ENCODE peak calls at places on chromosomes 16 and 17, in six cellular contexts. One of them, this sample, is unnamed.

GRCh38 chr16:66081967-66082366 is 284.5 kb upstream of the CDH5 start:
- DNase-seq in H1: no peak
- DNase-seq in HCT116: peak; percentile 61
- DNase-seq in GM12878: no peak
- DNase-seq in HepG2: peak; percentile 18
- DNase-seq in K562: no peak
- DNase-seq in this sample: no peak

GRCh38 chr17:8673621-8674020 is 43.1 kb upstream of the MYH10 start:
- DNase-seq in H1: no peak
- DNase-seq in HCT116: no peak
- DNase-seq in GM12878: no peak
- DNase-seq in HepG2: no peak
- DNase-seq in K562: no peak
- DNase-seq in this sample: no peak

GRCh38 chr17:19022128-19022527 is 17.6 kb upstream of the FAM83G start:
- DNase-seq in H1: no peak
- DNase-seq in HCT116: no peak
- DNase-seq in GM12878: no peak
- DNase-seq in HepG2: no peak
- DNase-seq in K562: no peak
- DNase-seq in this sample: no peak

GRCh38 chr17:64507418-64507766 is 615 bp downstream of the CEP95 start:
- DNase-seq in H1: no peak
- DNase-seq in HCT116: no peak
- DNase-seq in GM12878: no peak
- DNase-seq in HepG2: peak; percentile 76
- DNase-seq in K562: peak; percentile 27
- DNase-seq in this sample: no peak

GRCh38 chr17:80047176-80047575 is 10.7 kb downstream of the CCDC40 start:
- DNase-seq in H1: no peak
- DNase-seq in HCT116: no peak
- DNase-seq in GM12878: no peak
- DNase-seq in HepG2: no peak
- DNase-seq in K562: no peak
- DNase-seq in this sample: no peak

GRCh38 chr17:32264140-32264799 is 1.4 kb upstream of the RHBDL3 start:
- DNase-seq in H1: no peak
- DNase-seq in HCT116: no peak
- DNase-seq in GM12878: no peak
- DNase-seq in HepG2: no peak
- DNase-seq in K562: no peak
- DNase-seq in this sample: no peak

GRCh38 chr17:27489045-27489715 is 32.9 kb downstream of the KSR1 start:
- DNase-seq in H1: no peak
- DNase-seq in HCT116: no peak
- DNase-seq in GM12878: no peak
- DNase-seq in HepG2: no peak
- DNase-seq in K562: no peak
- DNase-seq in this sample: no peak

GRCh38 chr17:5282639-5283217 is 644 bp downstream of the RABEP1 start:
- DNase-seq in H1: no peak
- DNase-seq in HCT116: no peak
- DNase-seq in GM12878: no peak
- DNase-seq in HepG2: no peak
- DNase-seq in K562: peak; percentile 69
- DNase-seq in this sample: peak; percentile 16

GRCh38 chr16:86942469-86943175 is 364.3 kb downstream of the FOXL1 start:
- DNase-seq in H1: no peak
- DNase-seq in HCT116: no peak
- DNase-seq in GM12878: no peak
- DNase-seq in HepG2: no peak
- DNase-seq in K562: no peak
- DNase-seq in this sample: no peak

GRCh38 chr16:59212492-59213024 is 478.4 kb upstream of the GOT2 start:
- DNase-seq in H1: no peak
- DNase-seq in HCT116: no peak
- DNase-seq in GM12878: no peak
- DNase-seq in HepG2: no peak
- DNase-seq in K562: no peak
- DNase-seq in this sample: no peak
- TF ChIP-seq ATF3 in H1: no peak
- TF ChIP-seq ATF3 in HCT116: no peak
- TF ChIP-seq ATF3 in GM12878: no peak
- TF ChIP-seq ATF3 in HepG2: no peak
- TF ChIP-seq ATF3 in K562: no peak
- TF ChIP-seq ATF3 in this sample: no peak

GRCh38 chr17:40307691-40308289 is 1.2 kb upstream of the RARA start:
- DNase-seq in H1: no peak
- DNase-seq in HCT116: no peak
- DNase-seq in GM12878: no peak
- DNase-seq in HepG2: no peak
- DNase-seq in K562: no peak
- DNase-seq in this sample: no peak

GRCh38 chr17:40309031-40309937 is at the start of gene RARA:
- DNase-seq in H1: peak; percentile 86
- DNase-seq in HCT116: no peak
- DNase-seq in GM12878: no peak
- DNase-seq in HepG2: peak; percentile 51
- DNase-seq in K562: peak; percentile 54
- DNase-seq in this sample: peak; percentile 83

GRCh38 chr17:40304464-40304863 is 4.5 kb upstream of the RARA start:
- DNase-seq in H1: no peak
- DNase-seq in HCT116: no peak
- DNase-seq in GM12878: no peak
- DNase-seq in HepG2: no peak
- DNase-seq in K562: no peak
- DNase-seq in this sample: no peak

GRCh38 chr17:40306395-40306794 is 2.6 kb upstream of the RARA start:
- DNase-seq in H1: no peak
- DNase-seq in HCT116: no peak
- DNase-seq in GM12878: no peak
- DNase-seq in HepG2: no peak
- DNase-seq in K562: no peak
- DNase-seq in this sample: no peak

DNA sequence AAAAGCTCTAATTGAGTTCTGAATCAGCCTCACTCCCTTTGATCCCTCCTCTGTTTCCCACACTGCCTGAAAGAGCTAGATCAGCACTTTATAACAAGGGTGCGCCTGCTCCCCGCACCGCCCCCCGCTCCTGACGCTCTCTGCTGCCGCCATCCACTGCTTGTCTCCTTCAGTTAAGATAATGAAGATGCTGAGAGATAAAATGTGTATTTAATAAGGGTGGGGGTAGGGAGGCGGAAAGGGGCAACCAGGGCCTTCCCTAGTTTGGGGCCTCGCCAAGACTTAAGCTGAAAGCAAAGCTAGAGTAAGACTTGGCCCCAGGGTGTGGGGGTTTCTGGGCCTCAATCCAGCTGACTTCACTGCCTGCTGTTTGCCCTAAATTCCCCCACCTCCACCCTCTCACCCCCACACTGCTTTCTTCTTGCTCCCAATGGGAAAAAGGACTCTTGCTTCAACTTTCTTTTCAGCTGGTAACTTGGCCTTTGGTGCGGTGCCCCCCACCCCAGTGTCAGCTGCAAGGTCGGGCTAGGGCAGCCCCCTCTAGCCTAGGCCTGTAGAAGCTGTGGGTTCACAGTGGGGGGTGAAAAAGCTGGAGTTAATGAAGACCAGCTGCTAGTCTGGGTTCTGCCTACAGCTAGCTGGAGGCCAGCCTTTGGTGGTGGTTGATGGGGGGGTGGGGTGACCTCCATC is 1.8 kb upstream of the RARA start:
- DNase-seq in H1: no peak
- DNase-seq in HCT116: no peak
- DNase-seq in GM12878: no peak
- DNase-seq in HepG2: no peak
- DNase-seq in K562: peak; percentile 45
- DNase-seq in this sample: no peak
- TF ChIP-seq ATF3 in H1: no peak
- TF ChIP-seq ATF3 in HCT116: no peak
- TF ChIP-seq ATF3 in GM12878: no peak
- TF ChIP-seq ATF3 in HepG2: no peak
- TF ChIP-seq ATF3 in K562: no peak
- TF ChIP-seq ATF3 in this sample: no peak

GRCh38 chr16:70512456-70512855 is 10.9 kb downstream of the COG4 start:
- DNase-seq in H1: no peak
- DNase-seq in HCT116: no peak
- DNase-seq in GM12878: no peak
- DNase-seq in HepG2: no peak
- DNase-seq in K562: no peak
- DNase-seq in this sample: no peak
- TF ChIP-seq ATF3 in H1: no peak
- TF ChIP-seq ATF3 in HCT116: no peak
- TF ChIP-seq ATF3 in GM12878: no peak
- TF ChIP-seq ATF3 in HepG2: no peak
- TF ChIP-seq ATF3 in K562: no peak
- TF ChIP-seq ATF3 in this sample: no peak

GRCh38 chr17:78255029-78255656 is 23.7 kb downstream of the TMEM235 start:
- DNase-seq in H1: no peak
- DNase-seq in HCT116: no peak
- DNase-seq in GM12878: no peak
- DNase-seq in HepG2: no peak
- DNase-seq in K562: no peak
- DNase-seq in this sample: no peak
- TF ChIP-seq ATF3 in H1: no peak
- TF ChIP-seq ATF3 in HCT116: no peak
- TF ChIP-seq ATF3 in GM12878: no peak
- TF ChIP-seq ATF3 in HepG2: no peak
- TF ChIP-seq ATF3 in K562: no peak
- TF ChIP-seq ATF3 in this sample: no peak

DNA sequence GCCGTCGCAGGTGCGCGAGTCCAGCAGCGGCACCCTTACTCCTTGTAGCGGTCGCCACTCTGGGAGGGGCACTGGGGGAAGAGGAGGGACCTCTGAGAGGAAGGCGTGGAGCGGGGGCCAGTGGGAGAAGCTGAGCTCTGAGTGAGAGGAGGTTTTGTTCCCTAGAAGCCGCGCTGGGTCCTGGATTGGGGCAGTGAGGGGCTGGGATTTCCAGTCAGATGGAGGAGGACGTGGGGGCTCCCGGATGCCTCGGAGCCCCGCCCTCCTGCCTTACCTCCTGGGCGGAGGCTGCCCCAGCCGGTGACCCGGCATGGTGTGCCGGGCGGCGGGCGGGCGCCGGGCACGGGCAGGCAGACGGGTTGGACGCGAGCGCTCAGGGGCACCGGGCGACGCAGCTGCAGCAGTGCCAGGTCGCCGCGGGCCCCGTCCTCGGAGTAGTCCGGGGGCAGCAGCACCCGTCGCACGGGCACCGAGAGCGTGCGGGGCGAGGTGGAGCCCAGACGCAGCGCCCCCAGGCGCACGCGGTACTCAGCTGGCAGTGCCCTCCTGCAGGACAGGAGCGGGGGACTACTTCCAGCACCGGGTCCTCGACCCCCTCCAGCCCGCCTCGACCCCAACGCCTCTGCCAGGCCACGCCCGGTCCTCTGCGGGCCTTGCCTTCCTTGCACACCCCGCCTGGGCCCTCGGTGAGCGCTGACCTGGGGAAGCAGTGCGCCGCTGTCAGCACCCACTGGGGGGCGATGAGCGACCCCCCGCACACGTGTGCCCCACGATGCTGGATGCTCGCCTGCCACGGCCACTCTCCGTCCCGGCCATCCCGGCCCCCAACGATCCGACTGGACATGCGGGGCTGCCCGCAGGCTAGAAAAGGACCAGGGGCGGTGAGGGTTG is 2.0 kb downstream of the PRSS33 start:
- DNase-seq in H1: no peak
- DNase-seq in HCT116: no peak
- DNase-seq in GM12878: no peak
- DNase-seq in HepG2: no peak
- DNase-seq in K562: peak; percentile 60
- DNase-seq in this sample: peak; percentile 36
- TF ChIP-seq ATF3 in H1: no peak
- TF ChIP-seq ATF3 in HCT116: no peak
- TF ChIP-seq ATF3 in GM12878: no peak
- TF ChIP-seq ATF3 in HepG2: no peak
- TF ChIP-seq ATF3 in K562: no peak
- TF ChIP-seq ATF3 in this sample: no peak

GRCh38 chr16:15052747-15053476 is 3.0 kb downstream of the NTAN1 start:
- DNase-seq in H1: no peak
- DNase-seq in HCT116: no peak
- DNase-seq in GM12878: no peak
- DNase-seq in HepG2: no peak
- DNase-seq in K562: no peak
- DNase-seq in this sample: no peak
- TF ChIP-seq ATF3 in H1: no peak
- TF ChIP-seq ATF3 in HCT116: no peak
- TF ChIP-seq ATF3 in GM12878: no peak
- TF ChIP-seq ATF3 in HepG2: no peak
- TF ChIP-seq ATF3 in K562: no peak
- TF ChIP-seq ATF3 in this sample: no peak

DNA sequence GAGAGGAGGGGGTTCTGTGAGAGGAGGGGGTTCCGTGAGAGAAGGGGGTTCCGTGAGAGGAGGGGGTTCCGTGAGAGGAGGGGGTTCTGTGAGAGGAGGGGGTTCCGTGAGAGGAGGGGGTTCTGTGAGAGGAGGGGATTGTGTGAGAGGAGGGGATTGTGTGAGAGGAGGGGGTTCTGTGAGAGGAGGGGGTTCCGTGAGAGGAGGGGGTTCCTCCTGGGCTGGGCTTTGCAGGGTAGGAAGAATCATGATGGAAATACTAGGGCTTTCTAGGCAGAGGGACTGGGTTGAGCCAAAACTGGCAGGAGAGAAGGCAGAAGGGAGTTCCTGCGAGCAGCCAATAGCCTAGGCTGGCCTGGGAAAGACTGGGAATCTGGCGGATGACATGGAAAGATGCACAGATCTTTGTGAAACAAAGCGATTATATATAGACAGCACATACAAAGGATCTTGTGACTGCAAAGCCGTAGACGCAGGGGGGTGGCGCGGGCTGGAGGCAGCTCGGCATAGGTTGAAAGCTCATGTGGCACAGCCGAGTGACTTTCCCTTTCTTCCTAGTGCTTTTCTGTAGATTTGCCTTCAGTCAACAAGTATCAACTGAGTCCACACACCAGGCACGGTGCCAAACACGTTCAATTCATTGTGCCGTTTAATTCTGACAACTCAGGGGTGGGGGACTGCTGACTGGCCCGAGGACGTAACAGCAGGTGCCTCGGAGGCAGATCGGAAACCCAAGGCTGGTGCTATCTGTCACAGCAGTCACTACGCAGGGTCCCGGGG is 6.3 kb downstream of the PAM16 start:
- DNase-seq in H1: no peak
- DNase-seq in HCT116: no peak
- DNase-seq in GM12878: no peak
- DNase-seq in HepG2: peak; percentile 87
- DNase-seq in K562: peak; percentile 11
- DNase-seq in this sample: no peak
- TF ChIP-seq ATF3 in H1: no peak
- TF ChIP-seq ATF3 in HCT116: no peak
- TF ChIP-seq ATF3 in GM12878: no peak
- TF ChIP-seq ATF3 in HepG2: no peak
- TF ChIP-seq ATF3 in K562: no peak
- TF ChIP-seq ATF3 in this sample: no peak

This sample was measured in WTC11.